ENCODE peak calls at places on chromosomes 2 and 18, in ten cellular contexts. H is iris pigment epithelial cell, O is NCI-H1694, F is adipocyte, B is GM04504, R is GM12878, V is left lobe of liver, U is tibial artery, Z is EL, E is fibroblast of gingiva. Y is an unnamed sample.

GRCh38 chr2:181264016-181264415 is 193.2 kb upstream of the ITGA4 start:
- DNase-seq in E (no peak), H (peak), B (no peak), O (no peak), Z (no peak), F (no peak), V (no peak), R (no peak), U (no peak), Y (no peak)

GRCh38 chr2:232683368-232683767 is 13.8 kb upstream of the GIGYF2 start:
- DNase-seq in U (no peak), Z (no peak), R (no peak), B (no peak), H (no peak), F (no peak), V (no peak), E (no peak), O (no peak), Y (no peak)

GRCh38 chr2:138445227-138445626 is 56.3 kb upstream of the SPOPL start:
- DNase-seq in R (no peak), F (peak), U (no peak), V (no peak), H (no peak), O (peak), B (no peak), E (no peak), Z (no peak), Y (no peak)

GRCh38 chr2:3807853-3808252 is 104.5 kb downstream of the DCDC2C start:
- DNase-seq in F (peak), B (no peak), V (no peak), E (peak), H (peak), O (no peak), U (no peak), Z (no peak), R (no peak), Y (peak)

GRCh38 chr2:200288670-200289429 is 17.6 kb upstream of the SPATS2L start:
- DNase-seq in B (peak), F (peak), E (peak), R (no peak), H (peak), Z (peak), O (no peak), V (peak), U (no peak), Y (peak)

GRCh38 chr2:121471571-121472464 is 58.9 kb upstream of the RNU4ATAC start:
- DNase-seq in E (peak), U (no peak), R (no peak), H (peak), O (no peak), F (peak), V (no peak), Z (peak), B (peak), Y (peak)

GRCh38 chr18:22057908-22058527 is 111.4 kb upstream of the GATA6 start:
- DNase-seq in U (no peak), B (no peak), F (no peak), H (peak), Z (no peak), V (no peak), R (no peak), O (no peak), E (no peak), Y (no peak)

GRCh38 chr2:223632826-223633225 is 30.7 kb upstream of the SCG2 start:
- DNase-seq in E (no peak), O (no peak), Z (no peak), B (no peak), F (no peak), U (no peak), H (no peak), R (no peak), V (no peak), Y (no peak)

GRCh38 chr2:152166633-152167032 is 8.9 kb downstream of the STAM2 start:
- DNase-seq in U (no peak), Z (peak), V (no peak), E (peak), O (no peak), R (no peak), H (peak), F (peak), B (no peak), Y (peak)

GRCh38 chr2:187982668-187983067 is 309.0 kb upstream of the GULP1 start:
- DNase-seq in E (peak), V (peak), B (peak), R (peak), F (peak), O (no peak), U (no peak), Z (peak), H (peak), Y (peak)

GRCh38 chr2:20880221-20880771 is 57.4 kb upstream of the LDAH start:
- DNase-seq in E (no peak), V (no peak), H (no peak), U (no peak), R (no peak), F (no peak), Z (no peak), O (no peak), B (no peak), Y (no peak)

GRCh38 chr2:157990173-157990572 is 111.5 kb upstream of the UPP2 start:
- DNase-seq in U (no peak), V (no peak), B (no peak), Z (no peak), R (no peak), O (no peak), F (no peak), H (no peak), E (no peak), Y (no peak)

GRCh38 chr2:82675186-82675585 is 1783.9 kb downstream of the SUCLG1 start:
- DNase-seq in E (no peak), O (no peak), V (no peak), H (peak), F (no peak), U (no peak), Z (peak), B (peak), R (no peak), Y (peak)

GRCh38 chr2:44951714-44952113 is 10.2 kb downstream of the SIX3 start:
- DNase-seq in R (no peak), U (no peak), B (no peak), O (no peak), E (no peak), H (no peak), V (no peak), Z (no peak), F (no peak), Y (no peak)

GRCh38 chr2:23625726-23626125 is 240.7 kb downstream of the KLHL29 start:
- DNase-seq in Z (no peak), E (no peak), V (no peak), U (no peak), R (no peak), H (no peak), F (no peak), O (no peak), B (no peak), Y (no peak)

GRCh38 chr2:183010112-183010511 is 28.1 kb downstream of the NCKAP1 start:
- DNase-seq in O (no peak), U (no peak), H (peak), B (no peak), F (peak), E (peak), V (no peak), R (no peak), Z (peak), Y (peak)

GRCh38 chr2:178271629-178272333 is 77.5 kb downstream of the OSBPL6 start:
- DNase-seq in B (peak), Z (no peak), V (peak), U (peak), O (no peak), H (peak), E (peak), F (peak), R (no peak), Y (peak)

GRCh38 chr2:80145499-80145898 is 159.1 kb downstream of the LRRTM1 start:
- DNase-seq in E (no peak), R (no peak), U (no peak), O (no peak), V (no peak), B (no peak), H (no peak), F (no peak), Z (no peak), Y (no peak)